ENCODE peak calls at places on chromosomes 11 and 22, in six cellular contexts. One of them, this sample, is unnamed.
A peak's percentile ranks its signal among the peaks of the same experiment; 100 is the strongest.

GRCh38 chr11:77047007-77047927 is 13.1 kb downstream of the B3GNT6 start:
- DNase-seq in neural progenitor cell: peak; percentile 79
- DNase-seq in right cardiac atrium: peak; percentile 70
- DNase-seq in A549: peak; percentile 69
- DNase-seq in HCT116: peak; percentile 90
- DNase-seq in left ventricle myocardium inferior: peak; percentile 36
- DNase-seq in this sample: peak; percentile 89

GRCh38 chr11:75582935-75583709 is 21.1 kb downstream of the SERPINH1 start:
- DNase-seq in neural progenitor cell: peak; percentile 90
- DNase-seq in right cardiac atrium: peak; percentile 76
- DNase-seq in A549: peak; percentile 59
- DNase-seq in HCT116: no peak
- DNase-seq in left ventricle myocardium inferior: peak; percentile 70
- DNase-seq in this sample: peak; percentile 86

GRCh38 chr11:73907191-73907590 is 30.4 kb downstream of the PAAF1 start:
- DNase-seq in neural progenitor cell: no peak
- DNase-seq in right cardiac atrium: no peak
- DNase-seq in A549: peak; percentile 75
- DNase-seq in HCT116: peak; percentile 7
- DNase-seq in left ventricle myocardium inferior: no peak
- DNase-seq in this sample: no peak

GRCh38 chr11:33722579-33723234 is 13.5 kb downstream of the CD59 start:
- DNase-seq in neural progenitor cell: no peak
- DNase-seq in right cardiac atrium: peak; percentile 54
- DNase-seq in A549: no peak
- DNase-seq in HCT116: no peak
- DNase-seq in left ventricle myocardium inferior: no peak
- DNase-seq in this sample: no peak

GRCh38 chr22:49622241-49623105 is 205.2 kb downstream of the BRD1 start:
- DNase-seq in neural progenitor cell: no peak
- DNase-seq in right cardiac atrium: no peak
- DNase-seq in A549: no peak
- DNase-seq in HCT116: no peak
- DNase-seq in left ventricle myocardium inferior: no peak
- DNase-seq in this sample: no peak

GRCh38 chr11:57546869-57547518 is 9.6 kb downstream of the SMTNL1 start:
- DNase-seq in neural progenitor cell: peak; percentile 64
- DNase-seq in right cardiac atrium: no peak
- DNase-seq in A549: peak; percentile 59
- DNase-seq in HCT116: no peak
- DNase-seq in left ventricle myocardium inferior: no peak
- DNase-seq in this sample: peak; percentile 42

GRCh38 chr11:80281194-80281593 is 840.4 kb upstream of the TENM4 start:
- DNase-seq in neural progenitor cell: no peak
- DNase-seq in right cardiac atrium: no peak
- DNase-seq in A549: no peak
- DNase-seq in HCT116: no peak
- DNase-seq in left ventricle myocardium inferior: no peak
- DNase-seq in this sample: no peak

GRCh38 chr22:26544489-26544888 is 32.2 kb upstream of the TFIP11 start:
- DNase-seq in neural progenitor cell: no peak
- DNase-seq in right cardiac atrium: no peak
- DNase-seq in A549: no peak
- DNase-seq in HCT116: no peak
- DNase-seq in left ventricle myocardium inferior: no peak
- DNase-seq in this sample: no peak

GRCh38 chr22:23117890-23118646 is 23.7 kb downstream of the RSPH14 start:
- DNase-seq in neural progenitor cell: no peak
- DNase-seq in right cardiac atrium: no peak
- DNase-seq in A549: no peak
- DNase-seq in HCT116: no peak
- DNase-seq in left ventricle myocardium inferior: no peak
- DNase-seq in this sample: no peak

GRCh38 chr22:32307055-32307454 is 50.6 kb upstream of the RFPL3 start:
- DNase-seq in neural progenitor cell: no peak
- DNase-seq in right cardiac atrium: no peak
- DNase-seq in A549: no peak
- DNase-seq in HCT116: no peak
- DNase-seq in left ventricle myocardium inferior: no peak
- DNase-seq in this sample: no peak

GRCh38 chr11:75277991-75278790 is 37.6 kb downstream of the TPBGL start:
- DNase-seq in neural progenitor cell: no peak
- DNase-seq in right cardiac atrium: no peak
- DNase-seq in A549: no peak
- DNase-seq in HCT116: no peak
- DNase-seq in left ventricle myocardium inferior: peak; percentile 6
- DNase-seq in this sample: no peak

GRCh38 chr11:113847580-113847979 is 27.8 kb downstream of the USP28 start:
- DNase-seq in neural progenitor cell: no peak
- DNase-seq in right cardiac atrium: no peak
- DNase-seq in A549: no peak
- DNase-seq in HCT116: no peak
- DNase-seq in left ventricle myocardium inferior: no peak
- DNase-seq in this sample: no peak

GRCh38 chr11:91749231-91749630 is 475.4 kb upstream of the FAT3 start:
- DNase-seq in neural progenitor cell: no peak
- DNase-seq in right cardiac atrium: no peak
- DNase-seq in A549: no peak
- DNase-seq in HCT116: no peak
- DNase-seq in left ventricle myocardium inferior: no peak
- DNase-seq in this sample: no peak

GRCh38 chr11:17714870-17715269 is 4.5 kb upstream of the MYOD1 start:
- DNase-seq in neural progenitor cell: no peak
- DNase-seq in right cardiac atrium: no peak
- DNase-seq in A549: no peak
- DNase-seq in HCT116: no peak
- DNase-seq in left ventricle myocardium inferior: no peak
- DNase-seq in this sample: no peak
- H3K4me1 ChIP-seq in neural progenitor cell: peaks cover 20% of the 10 kb centered on the region
- H3K4me1 ChIP-seq in right cardiac atrium: no peaks in the 10 kb centered on the region
- H3K4me1 ChIP-seq in A549: no peaks in the 10 kb centered on the region
- H3K4me1 ChIP-seq in HCT116: no peaks in the 10 kb centered on the region
- H3K4me1 ChIP-seq in left ventricle myocardium inferior: peaks cover 24% of the 10 kb centered on the region
- H3K4me1 ChIP-seq in this sample: no peaks in the 10 kb centered on the region

GRCh38 chr11:122632178-122632824 is 23.2 kb upstream of the UBASH3B start:
- DNase-seq in neural progenitor cell: no peak
- DNase-seq in right cardiac atrium: no peak
- DNase-seq in A549: no peak
- DNase-seq in HCT116: no peak
- DNase-seq in left ventricle myocardium inferior: no peak
- DNase-seq in this sample: no peak
- H3K4me3 ChIP-seq in neural progenitor cell: no peak overlapping the region
- H3K4me3 ChIP-seq in right cardiac atrium: no peak overlapping the region
- H3K4me3 ChIP-seq in A549: no peak overlapping the region
- H3K4me3 ChIP-seq in HCT116: no peak overlapping the region
- H3K4me3 ChIP-seq in left ventricle myocardium inferior: no peak overlapping the region
- H3K4me3 ChIP-seq in this sample: no peak overlapping the region

GRCh38 chr11:118007040-118007439 is 20.8 kb downstream of the IL10RA start:
- DNase-seq in neural progenitor cell: no peak
- DNase-seq in right cardiac atrium: no peak
- DNase-seq in A549: no peak
- DNase-seq in HCT116: no peak
- DNase-seq in left ventricle myocardium inferior: no peak
- DNase-seq in this sample: no peak
- H3K4me1 ChIP-seq in neural progenitor cell: peaks cover 9% of the 10 kb centered on the region
- H3K4me1 ChIP-seq in right cardiac atrium: no peaks in the 10 kb centered on the region
- H3K4me1 ChIP-seq in A549: no peaks in the 10 kb centered on the region
- H3K4me1 ChIP-seq in HCT116: peaks cover 4% of the 10 kb centered on the region
- H3K4me1 ChIP-seq in left ventricle myocardium inferior: peaks cover 21% of the 10 kb centered on the region
- H3K4me1 ChIP-seq in this sample: peaks cover 4% of the 10 kb centered on the region

GRCh38 chr11:62547691-62548281 is 1.2 kb upstream of the AHNAK start:
- DNase-seq in neural progenitor cell: peak; percentile 29
- DNase-seq in right cardiac atrium: peak; percentile 36
- DNase-seq in A549: peak; percentile 48
- DNase-seq in HCT116: no peak
- DNase-seq in left ventricle myocardium inferior: peak; percentile 55
- DNase-seq in this sample: no peak
- H3K4me3 ChIP-seq in neural progenitor cell: peak overlapping the region; percentile 72
- H3K4me3 ChIP-seq in right cardiac atrium: peak overlapping the region; percentile 96
- H3K4me3 ChIP-seq in A549: peak overlapping the region; percentile 96
- H3K4me3 ChIP-seq in HCT116: peak overlapping the region; percentile 91
- H3K4me3 ChIP-seq in left ventricle myocardium inferior: peak overlapping the region; percentile 100
- H3K4me3 ChIP-seq in this sample: peak overlapping the region; percentile 57

DNA sequence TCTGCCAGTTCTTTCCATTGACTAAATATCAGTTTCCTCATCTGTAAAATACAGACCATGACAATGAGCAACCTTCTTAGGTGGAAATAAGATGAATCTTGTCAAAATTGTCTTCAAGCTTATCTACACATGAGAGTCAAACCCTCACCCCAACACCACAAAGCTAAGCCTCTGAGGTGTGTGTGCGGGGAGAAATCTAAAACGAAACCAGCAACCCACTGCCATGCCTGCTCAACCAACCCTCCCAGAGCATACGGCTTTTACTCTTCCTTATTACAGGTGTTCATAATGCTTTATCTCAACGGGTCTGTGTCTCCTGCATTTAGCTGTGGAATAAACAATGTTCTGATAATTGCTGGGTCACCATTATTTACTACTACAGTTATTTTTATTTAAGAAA is 235.4 kb downstream of the KIRREL3 start:
- DNase-seq in neural progenitor cell: no peak
- DNase-seq in right cardiac atrium: no peak
- DNase-seq in A549: no peak
- DNase-seq in HCT116: no peak
- DNase-seq in left ventricle myocardium inferior: no peak
- DNase-seq in this sample: no peak
- H3K4me1 ChIP-seq in neural progenitor cell: no peaks in the 10 kb centered on the region
- H3K4me1 ChIP-seq in right cardiac atrium: no peaks in the 10 kb centered on the region
- H3K4me1 ChIP-seq in A549: no peaks in the 10 kb centered on the region
- H3K4me1 ChIP-seq in HCT116: no peaks in the 10 kb centered on the region
- H3K4me1 ChIP-seq in left ventricle myocardium inferior: no peaks in the 10 kb centered on the region
- H3K4me1 ChIP-seq in this sample: no peaks in the 10 kb centered on the region